ENCODE peak calls at places on chromosomes 6 and 20, in seven cellular contexts. R, Y, H, M, B, I and J are unnamed samples.

GRCh38 chr6:157307661-157308060 is 15.7 kb downstream of the TMEM242 start:
- DNase-seq in B (no peak), R (no peak), M (no peak), I (no peak), Y (no peak), H (no peak), J (no peak)

GRCh38 chr20:24376523-24377085 is 92.8 kb upstream of the SYNDIG1 start:
- DNase-seq in I (no peak), M (no peak), B (no peak), Y (no peak), H (no peak), R (no peak), J (no peak)

GRCh38 chr6:142702501-142703460 is 242.2 kb downstream of the HIVEP2 start:
- DNase-seq in I (no peak), M (peak), H (no peak), B (peak), R (no peak), Y (no peak), J (no peak)

GRCh38 chr6:45677381-45677992 is 299.8 kb upstream of the SUPT3H start:
- DNase-seq in H (no peak), B (no peak), Y (no peak), I (peak), R (no peak), M (no peak), J (no peak)

GRCh38 chr6:16758163-16758975 is 2.9 kb downstream of the ATXN1 start:
- DNase-seq in Y (no peak), H (peak), M (no peak), B (no peak), R (no peak), I (no peak), J (no peak)

GRCh38 chr20:3041818-3042504 is 1.5 kb upstream of the GNRH2 start:
- DNase-seq in I (no peak), Y (no peak), R (no peak), M (no peak), B (no peak), H (no peak), J (peak)

GRCh38 chr6:168027521-168027920 is 30.1 kb downstream of the KIF25 start:
- DNase-seq in B (no peak), M (no peak), Y (no peak), I (no peak), H (no peak), R (no peak), J (no peak)

GRCh38 chr6:99432877-99433276 is 7.8 kb upstream of the PNISR start:
- DNase-seq in H (peak), R (no peak), B (no peak), M (no peak), Y (no peak), I (no peak), J (no peak)

GRCh38 chr6:109002100-109002697 is 92.4 kb downstream of the SESN1 start:
- DNase-seq in B (no peak), R (no peak), Y (no peak), M (no peak), H (no peak), I (no peak), J (no peak)

GRCh38 chr20:41776450-41776849 is 158.3 kb upstream of the CHD6 start:
- DNase-seq in Y (no peak), M (no peak), B (no peak), R (no peak), H (no peak), I (no peak), J (no peak)

GRCh38 chr6:89351632-89352328 is 742 bp downstream of the UBE2J1 start:
- DNase-seq in I (no peak), Y (no peak), H (no peak), M (peak), B (no peak), R (no peak), J (no peak)

GRCh38 chr6:4581468-4582420 is 194.5 kb upstream of the CDYL start:
- DNase-seq in R (no peak), M (no peak), B (no peak), Y (no peak), I (no peak), H (no peak), J (no peak)

DNA sequence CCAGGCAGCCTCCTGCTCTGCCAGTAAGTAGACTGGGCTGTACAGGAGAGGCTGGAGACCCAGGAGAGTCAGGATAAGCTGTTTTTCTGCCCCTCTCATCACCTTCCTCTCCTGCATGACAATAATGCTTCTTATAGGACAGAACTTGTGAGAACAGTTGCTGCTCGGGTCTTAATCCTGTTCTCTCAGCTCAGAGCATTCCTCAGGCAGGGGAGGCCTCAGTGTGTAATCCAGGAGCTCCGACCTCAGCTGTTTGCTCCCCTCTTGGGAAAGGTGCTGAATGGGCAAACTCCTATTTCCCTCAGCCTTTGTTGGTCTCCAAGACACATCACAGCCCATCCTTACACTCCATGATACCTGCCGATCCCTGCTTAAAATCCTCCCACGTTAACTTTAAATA is 134.9 kb upstream of the LRFN2 start:
- DNase-seq in M (no peak), B (no peak), H (no peak), I (no peak), R (no peak), Y (no peak), J (no peak)
- TF ChIP-seq JUND in M (no peak), B (no peak), H (no peak), I (no peak), R (no peak), Y (no peak), J (no peak)

DNA sequence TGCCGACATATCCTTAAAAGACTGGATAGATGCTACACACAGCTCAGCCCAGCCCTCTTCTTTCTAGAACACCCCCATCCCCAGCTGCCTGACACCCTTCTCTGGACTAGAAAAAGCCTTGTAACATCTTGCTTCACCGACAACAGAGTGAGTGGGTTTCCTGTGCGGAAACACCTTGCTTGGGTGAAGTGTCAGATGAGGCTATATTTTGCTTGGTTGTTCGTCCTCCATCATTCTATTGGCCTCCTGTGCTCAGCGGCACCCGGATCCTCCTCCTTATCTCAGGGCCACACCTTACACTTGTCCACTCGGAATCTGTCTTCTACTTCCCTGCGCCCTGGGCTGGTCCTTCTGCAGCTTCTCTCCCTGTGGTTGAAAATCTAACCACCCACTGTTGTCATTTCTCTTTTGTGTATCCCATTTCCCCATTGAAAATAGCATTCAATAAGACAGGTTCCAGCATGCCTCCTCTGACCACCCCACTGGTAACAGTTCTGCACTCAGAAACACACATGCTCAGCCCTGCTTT is 101.3 kb upstream of the MLN start:
- DNase-seq in B (peak), I (peak), Y (no peak), M (no peak), R (no peak), H (no peak), J (no peak)
- TF ChIP-seq JUND in B (peak), I (no peak), Y (no peak), M (no peak), R (no peak), H (no peak), J (no peak)

DNA sequence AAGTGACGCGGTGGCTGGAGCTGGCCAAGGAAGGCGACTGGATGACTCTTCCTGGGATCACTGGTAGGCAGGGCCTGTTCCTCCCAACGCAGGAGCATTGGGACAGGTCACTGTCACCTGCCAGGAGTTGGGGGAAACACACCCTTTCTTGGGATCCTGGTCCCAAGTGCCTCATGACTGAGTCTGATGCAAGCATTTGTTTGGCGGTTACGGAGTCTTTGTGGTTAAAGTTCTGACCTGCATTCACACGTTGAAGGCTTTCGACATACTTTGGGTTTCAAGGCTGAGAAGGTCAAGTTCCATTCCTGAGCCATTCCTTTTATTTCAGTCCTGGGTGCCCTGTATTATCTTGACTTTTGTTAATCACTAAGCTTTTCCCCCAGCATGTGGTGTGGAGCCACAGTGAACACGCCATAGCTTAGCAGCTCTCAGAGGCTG is 6.0 kb downstream of the PNLDC1 start:
- DNase-seq in H (peak), B (no peak), R (no peak), M (no peak), Y (no peak), I (no peak), J (no peak)
- TF ChIP-seq JUND in H (no peak), B (peak), R (no peak), M (no peak), Y (no peak), I (no peak), J (no peak)

DNA sequence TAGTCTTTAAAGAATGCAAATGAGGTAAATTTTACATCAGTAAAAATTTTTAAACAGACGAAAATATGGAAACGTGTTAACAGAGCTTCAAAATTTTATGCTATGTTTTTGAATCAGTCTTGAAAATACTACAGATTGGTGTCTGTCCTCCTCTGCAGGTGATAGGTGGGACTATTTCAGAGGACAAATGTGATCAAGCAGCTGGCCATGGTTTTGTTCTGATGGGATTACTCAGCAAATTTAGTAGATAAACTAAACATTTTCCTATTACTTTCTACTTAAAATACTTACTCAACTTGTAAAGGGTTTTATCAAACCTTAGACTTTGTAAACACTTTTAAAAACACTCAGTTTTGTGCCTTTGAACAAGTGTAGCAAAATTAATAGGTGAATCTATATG is 22.3 kb downstream of the ADGRB3 start:
- DNase-seq in B (peak), R (no peak), H (no peak), Y (no peak), M (no peak), I (no peak), J (no peak)
- TF ChIP-seq JUND in B (no peak), R (no peak), H (no peak), Y (no peak), M (no peak), I (no peak), J (no peak)

GRCh38 chr6:137415127-137415833 is 78.9 kb downstream of the OLIG3 start:
- DNase-seq in Y (peak), M (peak), R (peak), I (no peak), H (peak), B (peak), J (peak)
- TF ChIP-seq JUND in Y (no peak), M (no peak), R (no peak), I (no peak), H (no peak), B (no peak), J (no peak)

GRCh38 chr20:13267231-13267630 is 46.2 kb downstream of the ISM1 start:
- DNase-seq in B (no peak), I (no peak), Y (no peak), R (no peak), H (no peak), M (no peak), J (no peak)
- TF ChIP-seq JUND in B (no peak), I (no peak), Y (no peak), R (no peak), H (no peak), M (no peak), J (no peak)

GRCh38 chr6:137155830-137156229 is 17.6 kb downstream of the IL22RA2 start:
- DNase-seq in H (no peak), M (no peak), Y (no peak), I (peak), R (no peak), B (no peak), J (no peak)
- TF ChIP-seq JUND in H (no peak), M (no peak), Y (no peak), I (no peak), R (no peak), B (no peak), J (no peak)